ENCODE peak calls at places on chromosomes 13 and 19, in eight cellular contexts. One of them, this sample, is unnamed.

GRCh38 chr13:113969973-113970611 is 3.8 kb downstream of the C13orf46 start:
- DNase-seq in uterus: no peak
- DNase-seq in ascending aorta: no peak
- DNase-seq in progenitor cell of endocrine pancreas: no peak
- DNase-seq in suprapubic skin: no peak
- DNase-seq in Peyer's patch: peak
- DNase-seq in fibroblast of lung: no peak
- DNase-seq in testis: no peak
- DNase-seq in this sample: no peak

GRCh38 chr13:46728777-46729176 is 68.2 kb downstream of the ESD start:
- DNase-seq in uterus: no peak
- DNase-seq in ascending aorta: no peak
- DNase-seq in progenitor cell of endocrine pancreas: no peak
- DNase-seq in suprapubic skin: no peak
- DNase-seq in Peyer's patch: no peak
- DNase-seq in fibroblast of lung: no peak
- DNase-seq in testis: no peak
- DNase-seq in this sample: no peak

GRCh38 chr13:112616586-112617381 is 28.8 kb upstream of the TUBGCP3 start:
- DNase-seq in uterus: no peak
- DNase-seq in ascending aorta: no peak
- DNase-seq in progenitor cell of endocrine pancreas: no peak
- DNase-seq in suprapubic skin: no peak
- DNase-seq in Peyer's patch: no peak
- DNase-seq in fibroblast of lung: peak
- DNase-seq in testis: peak
- DNase-seq in this sample: peak

GRCh38 chr13:102771298-102772041 is 2.1 kb downstream of the TEX30 start:
- DNase-seq in uterus: no peak
- DNase-seq in ascending aorta: no peak
- DNase-seq in progenitor cell of endocrine pancreas: no peak
- DNase-seq in suprapubic skin: no peak
- DNase-seq in Peyer's patch: no peak
- DNase-seq in fibroblast of lung: no peak
- DNase-seq in testis: no peak
- DNase-seq in this sample: no peak

GRCh38 chr13:20503088-20504083 is 22.3 kb downstream of the CRYL1 start:
- DNase-seq in uterus: no peak
- DNase-seq in ascending aorta: no peak
- DNase-seq in progenitor cell of endocrine pancreas: no peak
- DNase-seq in suprapubic skin: no peak
- DNase-seq in Peyer's patch: no peak
- DNase-seq in fibroblast of lung: no peak
- DNase-seq in testis: no peak
- DNase-seq in this sample: no peak

GRCh38 chr19:57583521-57584416 is at the start of gene ZIK1:
- DNase-seq in uterus: peak
- DNase-seq in ascending aorta: peak
- DNase-seq in progenitor cell of endocrine pancreas: peak
- DNase-seq in suprapubic skin: peak
- DNase-seq in Peyer's patch: peak
- DNase-seq in fibroblast of lung: peak
- DNase-seq in testis: peak
- DNase-seq in this sample: peak

GRCh38 chr19:2653717-2654584 is 48.5 kb downstream of the GNG7 start:
- DNase-seq in uterus: no peak
- DNase-seq in ascending aorta: no peak
- DNase-seq in progenitor cell of endocrine pancreas: no peak
- DNase-seq in suprapubic skin: no peak
- DNase-seq in Peyer's patch: no peak
- DNase-seq in fibroblast of lung: no peak
- DNase-seq in testis: no peak
- DNase-seq in this sample: peak

GRCh38 chr13:52103386-52103785 is 25.5 kb downstream of the NEK5 start:
- DNase-seq in uterus: no peak
- DNase-seq in ascending aorta: no peak
- DNase-seq in progenitor cell of endocrine pancreas: no peak
- DNase-seq in suprapubic skin: no peak
- DNase-seq in Peyer's patch: no peak
- DNase-seq in fibroblast of lung: no peak
- DNase-seq in testis: no peak
- DNase-seq in this sample: no peak

GRCh38 chr19:43723588-43723987 is 7.7 kb downstream of the IRGC start:
- DNase-seq in uterus: no peak
- DNase-seq in ascending aorta: no peak
- DNase-seq in progenitor cell of endocrine pancreas: no peak
- DNase-seq in suprapubic skin: no peak
- DNase-seq in Peyer's patch: no peak
- DNase-seq in fibroblast of lung: no peak
- DNase-seq in testis: no peak
- DNase-seq in this sample: no peak

GRCh38 chr13:113670541-113670940 is 3.5 kb downstream of the GRK1 start:
- DNase-seq in uterus: peak
- DNase-seq in ascending aorta: no peak
- DNase-seq in progenitor cell of endocrine pancreas: no peak
- DNase-seq in suprapubic skin: peak
- DNase-seq in Peyer's patch: peak
- DNase-seq in fibroblast of lung: no peak
- DNase-seq in testis: no peak
- DNase-seq in this sample: no peak

GRCh38 chr19:21463449-21464105 is 41.8 kb upstream of the ZNF429 start:
- DNase-seq in uterus: no peak
- DNase-seq in ascending aorta: no peak
- DNase-seq in progenitor cell of endocrine pancreas: peak
- DNase-seq in suprapubic skin: no peak
- DNase-seq in Peyer's patch: no peak
- DNase-seq in fibroblast of lung: peak
- DNase-seq in testis: peak
- DNase-seq in this sample: peak

DNA sequence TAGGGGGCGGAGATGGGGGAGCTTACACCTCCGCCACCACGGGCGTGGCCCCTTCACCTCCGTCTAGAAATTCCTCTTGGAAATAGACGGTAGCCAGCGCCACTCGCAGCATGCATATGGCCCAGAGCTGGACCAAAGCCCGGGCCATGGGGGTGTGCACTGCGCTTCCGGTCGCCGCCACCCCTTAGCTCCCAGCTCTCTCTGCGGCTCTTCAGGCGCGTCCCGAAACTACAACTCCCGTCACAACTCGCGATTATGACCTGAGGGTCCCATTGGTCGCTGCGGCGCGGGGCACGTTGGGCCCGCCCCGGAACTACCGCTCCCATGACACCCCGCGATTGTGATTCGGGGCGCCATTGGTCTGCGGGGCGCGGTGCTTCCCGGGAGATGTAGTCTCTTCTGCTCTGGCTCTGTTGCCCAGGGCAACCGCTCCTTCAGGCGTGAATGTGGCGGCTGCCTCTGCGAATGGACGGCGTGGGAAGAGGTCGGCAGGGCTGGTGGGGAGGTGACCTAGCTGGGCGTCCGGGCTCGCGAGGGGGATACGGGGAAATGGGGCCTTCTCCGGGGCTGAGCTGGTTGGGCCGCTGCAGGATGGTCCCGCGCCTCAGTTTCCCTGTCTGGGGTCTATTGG is at the start of the genes C19orf44 and CALR3:
- DNase-seq in uterus: peak
- DNase-seq in ascending aorta: peak
- DNase-seq in progenitor cell of endocrine pancreas: peak
- DNase-seq in suprapubic skin: peak
- DNase-seq in Peyer's patch: peak
- DNase-seq in fibroblast of lung: peak
- DNase-seq in testis: peak
- DNase-seq in this sample: peak
- TF ChIP-seq CTCF in uterus: peak
- TF ChIP-seq CTCF in ascending aorta: no peak
- TF ChIP-seq CTCF in progenitor cell of endocrine pancreas: no peak
- TF ChIP-seq CTCF in suprapubic skin: no peak
- TF ChIP-seq CTCF in Peyer's patch: peak
- TF ChIP-seq CTCF in fibroblast of lung: no peak
- TF ChIP-seq CTCF in testis: peak
- TF ChIP-seq CTCF in this sample: no peak

GRCh38 chr13:39875111-39875510 is 219.6 kb downstream of the COG6 start:
- DNase-seq in uterus: no peak
- DNase-seq in ascending aorta: no peak
- DNase-seq in progenitor cell of endocrine pancreas: no peak
- DNase-seq in suprapubic skin: no peak
- DNase-seq in Peyer's patch: no peak
- DNase-seq in fibroblast of lung: no peak
- DNase-seq in testis: no peak
- DNase-seq in this sample: no peak

GRCh38 chr13:39874331-39875055 is 219.0 kb downstream of the COG6 start:
- DNase-seq in uterus: no peak
- DNase-seq in ascending aorta: no peak
- DNase-seq in progenitor cell of endocrine pancreas: no peak
- DNase-seq in suprapubic skin: no peak
- DNase-seq in Peyer's patch: no peak
- DNase-seq in fibroblast of lung: no peak
- DNase-seq in testis: no peak
- DNase-seq in this sample: no peak

GRCh38 chr13:39875583-39875982 is 220.1 kb downstream of the COG6 start:
- DNase-seq in uterus: no peak
- DNase-seq in ascending aorta: no peak
- DNase-seq in progenitor cell of endocrine pancreas: no peak
- DNase-seq in suprapubic skin: no peak
- DNase-seq in Peyer's patch: no peak
- DNase-seq in fibroblast of lung: no peak
- DNase-seq in testis: no peak
- DNase-seq in this sample: no peak

GRCh38 chr13:39877134-39877533 is 221.7 kb downstream of the COG6 start:
- DNase-seq in uterus: no peak
- DNase-seq in ascending aorta: no peak
- DNase-seq in progenitor cell of endocrine pancreas: no peak
- DNase-seq in suprapubic skin: no peak
- DNase-seq in Peyer's patch: no peak
- DNase-seq in fibroblast of lung: no peak
- DNase-seq in testis: no peak
- DNase-seq in this sample: no peak

DNA sequence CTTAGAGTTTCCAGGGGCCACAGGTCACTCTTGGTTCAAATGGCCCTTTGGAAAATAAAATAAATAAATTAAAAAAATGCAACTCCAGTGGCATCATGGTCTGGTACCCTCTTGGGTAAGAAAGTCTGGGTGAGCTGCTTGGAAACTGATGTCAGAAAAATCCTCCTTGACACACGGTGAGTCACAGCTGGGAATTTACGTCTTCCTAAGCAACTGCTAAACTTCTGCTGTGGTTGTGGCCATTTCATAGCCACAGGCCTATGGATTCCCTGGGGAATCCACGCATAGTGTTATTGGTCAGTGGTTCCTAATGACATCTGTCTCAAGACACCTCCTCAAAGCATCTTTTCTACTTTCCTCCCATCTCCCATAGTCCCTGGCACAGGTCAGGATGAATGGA is 220.8 kb downstream of the COG6 start:
- DNase-seq in uterus: peak
- DNase-seq in ascending aorta: no peak
- DNase-seq in progenitor cell of endocrine pancreas: no peak
- DNase-seq in suprapubic skin: no peak
- DNase-seq in Peyer's patch: no peak
- DNase-seq in fibroblast of lung: peak
- DNase-seq in testis: no peak
- DNase-seq in this sample: no peak
- TF ChIP-seq CTCF in uterus: no peak
- TF ChIP-seq CTCF in ascending aorta: no peak
- TF ChIP-seq CTCF in progenitor cell of endocrine pancreas: no peak
- TF ChIP-seq CTCF in suprapubic skin: no peak
- TF ChIP-seq CTCF in Peyer's patch: no peak
- TF ChIP-seq CTCF in fibroblast of lung: no peak
- TF ChIP-seq CTCF in testis: no peak
- TF ChIP-seq CTCF in this sample: no peak

GRCh38 chr19:47471381-47471732 is 336 bp downstream of the SLC8A2 start:
- DNase-seq in uterus: no peak
- DNase-seq in ascending aorta: no peak
- DNase-seq in progenitor cell of endocrine pancreas: no peak
- DNase-seq in suprapubic skin: no peak
- DNase-seq in Peyer's patch: no peak
- DNase-seq in fibroblast of lung: no peak
- DNase-seq in testis: no peak
- DNase-seq in this sample: no peak

GRCh38 chr19:47476438-47476972 is 4.8 kb upstream of the SLC8A2 start:
- DNase-seq in uterus: no peak
- DNase-seq in ascending aorta: no peak
- DNase-seq in progenitor cell of endocrine pancreas: no peak
- DNase-seq in suprapubic skin: no peak
- DNase-seq in Peyer's patch: no peak
- DNase-seq in fibroblast of lung: no peak
- DNase-seq in testis: no peak
- DNase-seq in this sample: no peak

GRCh38 chr19:47473336-47473735 is 1.6 kb upstream of the SLC8A2 start:
- DNase-seq in uterus: no peak
- DNase-seq in ascending aorta: no peak
- DNase-seq in progenitor cell of endocrine pancreas: no peak
- DNase-seq in suprapubic skin: no peak
- DNase-seq in Peyer's patch: no peak
- DNase-seq in fibroblast of lung: no peak
- DNase-seq in testis: no peak
- DNase-seq in this sample: no peak

GRCh38 chr19:47471733-47472457 is at the start of gene SLC8A2:
- DNase-seq in uterus: peak
- DNase-seq in ascending aorta: peak
- DNase-seq in progenitor cell of endocrine pancreas: peak
- DNase-seq in suprapubic skin: no peak
- DNase-seq in Peyer's patch: no peak
- DNase-seq in fibroblast of lung: peak
- DNase-seq in testis: peak
- DNase-seq in this sample: peak

GRCh38 chr19:47475460-47475859 is 3.8 kb upstream of the SLC8A2 start:
- DNase-seq in uterus: no peak
- DNase-seq in ascending aorta: no peak
- DNase-seq in progenitor cell of endocrine pancreas: no peak
- DNase-seq in suprapubic skin: no peak
- DNase-seq in Peyer's patch: no peak
- DNase-seq in fibroblast of lung: no peak
- DNase-seq in testis: no peak
- DNase-seq in this sample: no peak
- TF ChIP-seq CTCF in uterus: no peak
- TF ChIP-seq CTCF in ascending aorta: no peak
- TF ChIP-seq CTCF in progenitor cell of endocrine pancreas: no peak
- TF ChIP-seq CTCF in suprapubic skin: no peak
- TF ChIP-seq CTCF in Peyer's patch: no peak
- TF ChIP-seq CTCF in fibroblast of lung: no peak
- TF ChIP-seq CTCF in testis: no peak
- TF ChIP-seq CTCF in this sample: no peak

DNA sequence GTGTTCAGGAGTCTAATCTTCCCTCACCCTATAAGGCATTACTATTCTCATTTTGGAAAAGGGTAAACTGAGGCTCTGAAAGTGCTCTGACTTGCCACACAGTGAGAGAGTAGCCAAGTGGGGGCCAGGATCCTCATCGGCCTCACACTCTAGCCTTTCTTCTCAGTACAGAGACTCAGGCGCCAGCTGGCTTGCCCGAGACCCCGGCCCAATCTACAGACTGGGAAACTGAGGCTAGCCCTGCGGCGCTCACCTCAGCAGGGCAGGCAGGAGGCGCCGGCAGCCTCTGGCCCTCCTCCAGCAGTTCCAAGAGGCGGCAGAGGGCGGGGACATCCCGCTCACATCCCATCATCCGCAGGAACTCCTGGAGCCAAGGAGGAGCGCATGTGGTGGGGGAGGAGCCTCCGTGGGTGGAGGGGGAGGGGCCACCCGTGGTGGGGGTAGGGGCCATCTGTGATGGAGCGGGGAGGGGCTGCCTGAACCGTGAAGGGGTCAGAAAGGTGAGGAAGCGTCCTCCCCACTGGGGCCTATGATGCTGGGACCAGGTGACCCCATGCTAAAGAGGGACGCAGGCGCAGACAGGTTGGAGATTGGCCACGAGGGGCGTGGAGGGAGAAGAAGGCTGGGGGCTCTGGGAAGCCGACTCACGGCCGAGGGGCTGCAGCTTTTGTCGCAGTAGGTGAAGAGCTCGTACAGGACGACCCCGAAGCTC is 8.7 kb upstream of the INSL3 start:
- DNase-seq in uterus: no peak
- DNase-seq in ascending aorta: no peak
- DNase-seq in progenitor cell of endocrine pancreas: peak
- DNase-seq in suprapubic skin: no peak
- DNase-seq in Peyer's patch: peak
- DNase-seq in fibroblast of lung: peak
- DNase-seq in testis: peak
- DNase-seq in this sample: peak
- TF ChIP-seq CTCF in uterus: no peak
- TF ChIP-seq CTCF in ascending aorta: no peak
- TF ChIP-seq CTCF in progenitor cell of endocrine pancreas: no peak
- TF ChIP-seq CTCF in suprapubic skin: no peak
- TF ChIP-seq CTCF in Peyer's patch: no peak
- TF ChIP-seq CTCF in fibroblast of lung: no peak
- TF ChIP-seq CTCF in testis: no peak
- TF ChIP-seq CTCF in this sample: no peak